ENCODE peak calls at places on chromosomes 12 and 14, in six cellular contexts. One of them, this sample, is unnamed.

GRCh38 chr12:93946542-93947150 is 201.7 kb upstream of the PLXNC1 start:
- DNase-seq in NCI-H1694: no peak
- DNase-seq in neural progenitor cell: no peak
- DNase-seq in HCEC 1CT: peak
- DNase-seq in esophagus squamous epithelium: no peak
- DNase-seq in T-helper 17 cell: no peak
- DNase-seq in this sample: no peak

GRCh38 chr14:58730793-58731464 is 93.2 kb downstream of the DACT1 start:
- DNase-seq in NCI-H1694: no peak
- DNase-seq in esophagus squamous epithelium: no peak
- DNase-seq in HCEC 1CT: peak
- DNase-seq in T-helper 17 cell: no peak
- DNase-seq in neural progenitor cell: no peak
- DNase-seq in this sample: no peak

GRCh38 chr14:94123296-94123695 is 6.1 kb downstream of the IFI27L2 start:
- DNase-seq in T-helper 17 cell: no peak
- DNase-seq in neural progenitor cell: no peak
- DNase-seq in NCI-H1694: no peak
- DNase-seq in HCEC 1CT: no peak
- DNase-seq in esophagus squamous epithelium: no peak
- DNase-seq in this sample: no peak

GRCh38 chr12:13250416-13250815 is 53.9 kb downstream of the EMP1 start:
- DNase-seq in NCI-H1694: no peak
- DNase-seq in T-helper 17 cell: no peak
- DNase-seq in neural progenitor cell: no peak
- DNase-seq in esophagus squamous epithelium: no peak
- DNase-seq in HCEC 1CT: peak
- DNase-seq in this sample: no peak

GRCh38 chr12:97425802-97426484 is 36.7 kb upstream of the RMST start:
- DNase-seq in esophagus squamous epithelium: no peak
- DNase-seq in HCEC 1CT: no peak
- DNase-seq in T-helper 17 cell: no peak
- DNase-seq in NCI-H1694: no peak
- DNase-seq in neural progenitor cell: no peak
- DNase-seq in this sample: no peak

GRCh38 chr12:116324684-116325664 is 47.5 kb upstream of the MED13L start:
- DNase-seq in HCEC 1CT: no peak
- DNase-seq in neural progenitor cell: no peak
- DNase-seq in T-helper 17 cell: no peak
- DNase-seq in esophagus squamous epithelium: no peak
- DNase-seq in NCI-H1694: no peak
- DNase-seq in this sample: no peak

GRCh38 chr12:38282886-38283285 is 33.7 kb upstream of the ALG10B start:
- DNase-seq in esophagus squamous epithelium: no peak
- DNase-seq in neural progenitor cell: no peak
- DNase-seq in HCEC 1CT: no peak
- DNase-seq in NCI-H1694: no peak
- DNase-seq in T-helper 17 cell: no peak
- DNase-seq in this sample: no peak

GRCh38 chr12:11901687-11902524 is 168.8 kb upstream of the BCL2L14 start:
- DNase-seq in NCI-H1694: no peak
- DNase-seq in T-helper 17 cell: no peak
- DNase-seq in HCEC 1CT: no peak
- DNase-seq in neural progenitor cell: no peak
- DNase-seq in esophagus squamous epithelium: no peak
- DNase-seq in this sample: no peak

GRCh38 chr14:99036594-99037293 is 235.3 kb downstream of the BCL11B start:
- DNase-seq in neural progenitor cell: peak
- DNase-seq in HCEC 1CT: no peak
- DNase-seq in T-helper 17 cell: no peak
- DNase-seq in esophagus squamous epithelium: no peak
- DNase-seq in NCI-H1694: no peak
- DNase-seq in this sample: peak

GRCh38 chr12:3119192-3119744 is 42.1 kb downstream of the TSPAN9 start:
- DNase-seq in neural progenitor cell: no peak
- DNase-seq in NCI-H1694: no peak
- DNase-seq in esophagus squamous epithelium: no peak
- DNase-seq in HCEC 1CT: no peak
- DNase-seq in T-helper 17 cell: no peak
- DNase-seq in this sample: no peak

GRCh38 chr14:31787377-31787776 is 226.2 kb downstream of the NUBPL start:
- DNase-seq in NCI-H1694: no peak
- DNase-seq in neural progenitor cell: no peak
- DNase-seq in HCEC 1CT: peak
- DNase-seq in T-helper 17 cell: no peak
- DNase-seq in esophagus squamous epithelium: no peak
- DNase-seq in this sample: no peak

GRCh38 chr14:65096323-65097089 is 5.8 kb downstream of the MAX start:
- DNase-seq in T-helper 17 cell: no peak
- DNase-seq in esophagus squamous epithelium: no peak
- DNase-seq in neural progenitor cell: no peak
- DNase-seq in NCI-H1694: no peak
- DNase-seq in HCEC 1CT: no peak
- DNase-seq in this sample: no peak

GRCh38 chr14:68104518-68104917 is 284.9 kb downstream of the RAD51B start:
- DNase-seq in NCI-H1694: no peak
- DNase-seq in T-helper 17 cell: no peak
- DNase-seq in esophagus squamous epithelium: no peak
- DNase-seq in HCEC 1CT: peak
- DNase-seq in neural progenitor cell: no peak
- DNase-seq in this sample: no peak

GRCh38 chr14:55450124-55450523 is 9.7 kb upstream of the TBPL2 start:
- DNase-seq in T-helper 17 cell: no peak
- DNase-seq in neural progenitor cell: no peak
- DNase-seq in NCI-H1694: no peak
- DNase-seq in esophagus squamous epithelium: no peak
- DNase-seq in HCEC 1CT: no peak
- DNase-seq in this sample: no peak

GRCh38 chr12:105212431-105212830 is 23.5 kb downstream of the APPL2 start:
- DNase-seq in T-helper 17 cell: no peak
- DNase-seq in neural progenitor cell: no peak
- DNase-seq in esophagus squamous epithelium: no peak
- DNase-seq in HCEC 1CT: peak
- DNase-seq in NCI-H1694: no peak
- DNase-seq in this sample: no peak

GRCh38 chr12:94244165-94245133 is 96.1 kb downstream of the PLXNC1 start:
- DNase-seq in NCI-H1694: no peak
- DNase-seq in neural progenitor cell: no peak
- DNase-seq in HCEC 1CT: peak
- DNase-seq in T-helper 17 cell: no peak
- DNase-seq in esophagus squamous epithelium: no peak
- DNase-seq in this sample: no peak

GRCh38 chr14:45610303-45610702 is 357.3 kb upstream of the MIS18BP1 start:
- DNase-seq in neural progenitor cell: peak
- DNase-seq in T-helper 17 cell: no peak
- DNase-seq in HCEC 1CT: no peak
- DNase-seq in NCI-H1694: no peak
- DNase-seq in esophagus squamous epithelium: no peak
- DNase-seq in this sample: no peak

GRCh38 chr12:68175566-68176033 is 16.1 kb upstream of the IFNG start:
- DNase-seq in NCI-H1694: no peak
- DNase-seq in esophagus squamous epithelium: no peak
- DNase-seq in HCEC 1CT: no peak
- DNase-seq in neural progenitor cell: no peak
- DNase-seq in T-helper 17 cell: peak
- DNase-seq in this sample: no peak

GRCh38 chr12:110284597-110284996 is 3.5 kb downstream of the ATP2A2 start:
- DNase-seq in neural progenitor cell: no peak
- DNase-seq in NCI-H1694: no peak
- DNase-seq in HCEC 1CT: no peak
- DNase-seq in T-helper 17 cell: no peak
- DNase-seq in esophagus squamous epithelium: no peak
- DNase-seq in this sample: no peak

GRCh38 chr12:49974231-49974675 is 1.5 kb downstream of the AQP6 start:
- DNase-seq in T-helper 17 cell: no peak
- DNase-seq in NCI-H1694: no peak
- DNase-seq in HCEC 1CT: peak
- DNase-seq in neural progenitor cell: peak
- DNase-seq in esophagus squamous epithelium: no peak
- DNase-seq in this sample: peak

GRCh38 chr12:13101854-13102375 is 1.6 kb downstream of the GSG1 start:
- DNase-seq in esophagus squamous epithelium: no peak
- DNase-seq in NCI-H1694: no peak
- DNase-seq in neural progenitor cell: no peak
- DNase-seq in T-helper 17 cell: peak
- DNase-seq in HCEC 1CT: peak
- DNase-seq in this sample: no peak

GRCh38 chr12:109358154-109358869 is 10.6 kb downstream of the MYO1H start:
- DNase-seq in NCI-H1694: no peak
- DNase-seq in T-helper 17 cell: no peak
- DNase-seq in esophagus squamous epithelium: no peak
- DNase-seq in neural progenitor cell: no peak
- DNase-seq in HCEC 1CT: no peak
- DNase-seq in this sample: no peak

GRCh38 chr12:69084816-69085215 is 151.8 kb upstream of the CPM start:
- DNase-seq in NCI-H1694: no peak
- DNase-seq in HCEC 1CT: no peak
- DNase-seq in esophagus squamous epithelium: no peak
- DNase-seq in T-helper 17 cell: no peak
- DNase-seq in neural progenitor cell: no peak
- DNase-seq in this sample: no peak

GRCh38 chr12:95977764-95978305 is 18.3 kb downstream of the HAL start:
- DNase-seq in esophagus squamous epithelium: no peak
- DNase-seq in NCI-H1694: no peak
- DNase-seq in T-helper 17 cell: no peak
- DNase-seq in neural progenitor cell: no peak
- DNase-seq in HCEC 1CT: no peak
- DNase-seq in this sample: no peak